ENCODE peak calls at places on chromosomes 12 and 14, in six cellular contexts. One of them, this sample, is unnamed.
A peak's percentile ranks its signal among the peaks of the same experiment; 100 is the strongest.

GRCh38 chr14:47442206-47442605 is 233.2 kb downstream of the MDGA2 start:
- DNase-seq in HepG2: peak; percentile 35
- DNase-seq in EH: no peak
- DNase-seq in GM23338: peak; percentile 78
- DNase-seq in HT1080: peak; percentile 87
- DNase-seq in BJ: no peak
- DNase-seq in this sample: peak; percentile 37

GRCh38 chr12:100986595-100987547 is 192.3 kb downstream of the ANO4 start:
- DNase-seq in HepG2: no peak
- DNase-seq in EH: peak; percentile 86
- DNase-seq in GM23338: peak; percentile 54
- DNase-seq in HT1080: no peak
- DNase-seq in BJ: peak; percentile 91
- DNase-seq in this sample: no peak

GRCh38 chr12:52198454-52199215 is 6.8 kb upstream of the KRT80 start:
- DNase-seq in HepG2: no peak
- DNase-seq in EH: no peak
- DNase-seq in GM23338: no peak
- DNase-seq in HT1080: no peak
- DNase-seq in BJ: no peak
- DNase-seq in this sample: no peak

GRCh38 chr12:71436696-71437095 is 2.9 kb upstream of the LGR5 start:
- DNase-seq in HepG2: no peak
- DNase-seq in EH: no peak
- DNase-seq in GM23338: no peak
- DNase-seq in HT1080: no peak
- DNase-seq in BJ: no peak
- DNase-seq in this sample: no peak

GRCh38 chr12:111597731-111598636 is 1.1 kb downstream of the ATXN2 start:
- DNase-seq in HepG2: no peak
- DNase-seq in EH: peak; percentile 41
- DNase-seq in GM23338: peak; percentile 70
- DNase-seq in HT1080: peak; percentile 30
- DNase-seq in BJ: no peak
- DNase-seq in this sample: peak; percentile 43

GRCh38 chr14:103872492-103873113 is 25.2 kb upstream of the PPP1R13B start:
- DNase-seq in HepG2: no peak
- DNase-seq in EH: no peak
- DNase-seq in GM23338: peak; percentile 54
- DNase-seq in HT1080: no peak
- DNase-seq in BJ: no peak
- DNase-seq in this sample: no peak

GRCh38 chr12:95815635-95816212 is 25.2 kb upstream of the NTN4 start:
- DNase-seq in HepG2: peak; percentile 36
- DNase-seq in EH: peak; percentile 64
- DNase-seq in GM23338: peak; percentile 46
- DNase-seq in HT1080: no peak
- DNase-seq in BJ: no peak
- DNase-seq in this sample: no peak

GRCh38 chr14:61625171-61625570 is 70.1 kb upstream of the HIF1A start:
- DNase-seq in HepG2: peak; percentile 24
- DNase-seq in EH: no peak
- DNase-seq in GM23338: no peak
- DNase-seq in HT1080: peak; percentile 78
- DNase-seq in BJ: no peak
- DNase-seq in this sample: no peak

GRCh38 chr12:575948-576612 is 87.2 kb downstream of the NINJ2 start:
- DNase-seq in HepG2: peak; percentile 79
- DNase-seq in EH: peak; percentile 68
- DNase-seq in GM23338: peak; percentile 79
- DNase-seq in HT1080: peak; percentile 74
- DNase-seq in BJ: no peak
- DNase-seq in this sample: peak; percentile 80

GRCh38 chr14:50233335-50234250 is 2.2 kb upstream of the SOS2 start:
- DNase-seq in HepG2: peak; percentile 67
- DNase-seq in EH: no peak
- DNase-seq in GM23338: no peak
- DNase-seq in HT1080: peak; percentile 2
- DNase-seq in BJ: no peak
- DNase-seq in this sample: no peak

GRCh38 chr14:75628816-75629215 is 31.9 kb downstream of the ERG28 start:
- DNase-seq in HepG2: no peak
- DNase-seq in EH: no peak
- DNase-seq in GM23338: no peak
- DNase-seq in HT1080: peak; percentile 15
- DNase-seq in BJ: no peak
- DNase-seq in this sample: no peak